ENCODE peak calls at places on chromosomes 3 and 15, in five cellular contexts. N is small intestine; B is cardiac muscle cell; R is AG10803; L is naive thymus-derived CD4-positive, alpha-beta T cell. M is an unnamed sample.

GRCh38 chr3:77150028-77150427 is 110.1 kb downstream of the ROBO2 start:
- DNase-seq in L (no peak), R (no peak), B (no peak), N (no peak), M (no peak)

GRCh38 chr3:39106281-39107055 is 959 bp downstream of the GORASP1 start:
- DNase-seq in L (no peak), R (peak; percentile 49), N (no peak), B (peak; percentile 14), M (no peak)

GRCh38 chr3:13563911-13564310 is 15.0 kb downstream of the FBLN2 start:
- DNase-seq in R (no peak), N (no peak), L (no peak), B (no peak), M (no peak)

GRCh38 chr3:177827517-177828249 is 630.4 kb upstream of the TBL1XR1 start:
- DNase-seq in R (peak; percentile 85), B (no peak), N (peak; percentile 88), L (no peak), M (no peak)

GRCh38 chr3:196275126-196275525 is 12.4 kb downstream of the PCYT1A start:
- DNase-seq in L (no peak), N (no peak), R (peak; percentile 5), B (no peak), M (no peak)

GRCh38 chr15:72117448-72117697 is 577 bp downstream of the MYO9A start:
- DNase-seq in R (peak; percentile 78), B (peak; percentile 85), L (peak; percentile 60), N (peak; percentile 49), M (peak; percentile 92)

GRCh38 chr3:14431928-14432834 is 29.8 kb downstream of the SLC6A6 start:
- DNase-seq in L (peak; percentile 94), B (peak; percentile 49), R (peak; percentile 79), N (peak; percentile 96), M (peak; percentile 87)

GRCh38 chr3:124395584-124396340 is 334.5 kb upstream of the UMPS start:
- DNase-seq in R (no peak), L (no peak), N (peak; percentile 62), B (no peak), M (no peak)

GRCh38 chr3:37125702-37126101 is 48.7 kb downstream of the LRRFIP2 start:
- DNase-seq in B (no peak), L (no peak), N (no peak), R (no peak), M (no peak)

GRCh38 chr3:195709676-195710085 is 11.1 kb upstream of the MUC20 start:
- DNase-seq in B (no peak), N (no peak), R (no peak), L (no peak), M (no peak)

GRCh38 chr15:43244092-43244491 is 22.6 kb downstream of the TGM5 start:
- DNase-seq in R (no peak), L (no peak), N (no peak), B (no peak), M (no peak)

GRCh38 chr15:25347707-25348106 is 91.1 kb downstream of the UBE3A start:
- DNase-seq in R (no peak), B (no peak), N (no peak), L (no peak), M (no peak)

GRCh38 chr3:195148553-195148952 is 122.4 kb downstream of the XXYLT1 start:
- DNase-seq in L (no peak), B (no peak), N (no peak), R (peak; percentile 40), M (no peak)

GRCh38 chr3:10556312-10556711 is 50.9 kb upstream of the ATP2B2 start:
- DNase-seq in R (no peak), L (no peak), N (no peak), B (no peak), M (peak; percentile 33)

GRCh38 chr3:139448104-139448503 is 28.2 kb downstream of the RBP2 start:
- DNase-seq in B (no peak), R (no peak), N (peak; percentile 55), L (no peak), M (no peak)

GRCh38 chr15:65524226-65524625 is 6.0 kb upstream of the HACD3 start:
- DNase-seq in R (no peak), B (no peak), N (no peak), L (no peak), M (no peak)

GRCh38 chr3:102979682-102980378 is 545.0 kb downstream of the ZPLD1 start:
- DNase-seq in B (no peak), R (peak; percentile 92), N (peak; percentile 4), L (no peak), M (peak; percentile 94)

GRCh38 chr3:170320471-170321121 is 36.9 kb upstream of the SKIL start:
- DNase-seq in B (no peak), L (no peak), N (no peak), R (no peak), M (no peak)

GRCh38 chr15:93028632-93029612 is 60.1 kb downstream of the RGMA start:
- DNase-seq in N (peak; percentile 7), R (peak; percentile 98), L (no peak), B (no peak), M (peak; percentile 95)

GRCh38 chr15:51093865-51094605 is 671 bp downstream of the TNFAIP8L3 start:
- DNase-seq in N (no peak), R (peak; percentile 32), B (peak; percentile 32), L (no peak), M (peak; percentile 69)

GRCh38 chr3:50189274-50189673 is 2.1 kb upstream of the GNAT1 start:
- DNase-seq in R (peak; percentile 83), N (peak; percentile 87), L (no peak), B (peak; percentile 91), M (peak; percentile 87)

GRCh38 chr15:57867970-57868791 is 161.7 kb downstream of the POLR2M start:
- DNase-seq in L (no peak), B (no peak), R (no peak), N (no peak), M (no peak)

GRCh38 chr15:70025413-70026296 is 72.1 kb downstream of the TLE3 start:
- DNase-seq in L (no peak), B (no peak), N (no peak), R (peak; percentile 54), M (no peak)

GRCh38 chr3:107798381-107798780 is 275.6 kb downstream of the BBX start:
- DNase-seq in L (no peak), R (peak; percentile 65), N (no peak), B (no peak), M (no peak)

GRCh38 chr3:10816019-10816862 is at the start of gene SLC6A11:
- DNase-seq in L (no peak), R (no peak), N (no peak), B (peak; percentile 46), M (no peak)

GRCh38 chr3:184380210-184380626 is 364 bp downstream of the CHRD start:
- DNase-seq in L (no peak), B (peak; percentile 83), R (peak; percentile 31), N (no peak), M (peak; percentile 90)

GRCh38 chr3:19348500-19348899 is 200.2 kb downstream of the KCNH8 start:
- DNase-seq in L (no peak), R (no peak), B (no peak), N (no peak), M (no peak)

GRCh38 chr3:80040113-80040512 is 272.3 kb upstream of the ROBO1 start:
- DNase-seq in R (no peak), L (no peak), B (no peak), N (no peak), M (no peak)

GRCh38 chr15:41578736-41579383 is 19.8 kb downstream of the TYRO3 start:
- DNase-seq in N (no peak), L (no peak), R (no peak), B (no peak), M (no peak)

GRCh38 chr15:41583795-41584194 is 24.8 kb downstream of the TYRO3 start:
- DNase-seq in R (no peak), B (no peak), L (no peak), N (no peak), M (no peak)

GRCh38 chr15:41585140-41586047 is 26.4 kb downstream of the TYRO3 start:
- DNase-seq in R (peak; percentile 56), L (no peak), N (peak; percentile 46), B (peak; percentile 47), M (no peak)

GRCh38 chr15:41581110-41581509 is 22.1 kb downstream of the TYRO3 start:
- DNase-seq in B (no peak), R (no peak), L (no peak), N (peak; percentile 18), M (no peak)

DNA sequence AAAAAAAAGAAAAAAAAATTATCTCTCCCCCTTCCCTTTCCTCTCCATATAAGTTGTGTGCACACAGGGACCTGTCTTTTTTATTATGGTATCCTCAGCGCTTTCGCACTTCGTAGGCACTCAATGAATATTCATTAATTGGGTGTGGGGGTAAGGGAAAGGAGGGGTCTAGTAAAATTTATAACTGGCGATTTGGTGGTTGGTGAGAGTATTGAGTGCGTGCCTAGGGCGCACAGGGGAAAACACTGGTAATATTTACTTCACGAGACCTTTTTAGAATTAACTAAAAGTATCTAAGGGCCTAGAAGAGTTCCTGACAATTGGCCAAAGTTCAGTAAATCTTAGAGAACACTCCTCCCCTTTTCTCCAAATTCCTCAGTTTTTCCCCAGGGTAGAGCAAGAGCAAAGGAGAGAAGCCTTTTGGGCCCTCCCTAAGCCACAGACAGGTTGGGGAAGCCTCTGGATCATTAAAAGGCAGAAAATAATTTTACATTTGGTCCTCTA is 25.7 kb downstream of the TYRO3 start:
- DNase-seq in R (no peak), L (no peak), B (no peak), N (no peak), M (no peak)
- H3K4me3 ChIP-seq in R (peak overlapping the region; percentile 38), L (no peak overlapping the region), B (no peak overlapping the region), N (no peak overlapping the region), M (peak overlapping the region; percentile 56)

GRCh38 chr15:52252781-52253180 is 42.8 kb downstream of the MYO5C start:
- DNase-seq in N (peak; percentile 21), R (peak; percentile 90), L (no peak), B (no peak), M (no peak)
- H3K4me3 ChIP-seq in N (no peak overlapping the region), R (no peak overlapping the region), L (no peak overlapping the region), B (no peak overlapping the region), M (no peak overlapping the region)

DNA sequence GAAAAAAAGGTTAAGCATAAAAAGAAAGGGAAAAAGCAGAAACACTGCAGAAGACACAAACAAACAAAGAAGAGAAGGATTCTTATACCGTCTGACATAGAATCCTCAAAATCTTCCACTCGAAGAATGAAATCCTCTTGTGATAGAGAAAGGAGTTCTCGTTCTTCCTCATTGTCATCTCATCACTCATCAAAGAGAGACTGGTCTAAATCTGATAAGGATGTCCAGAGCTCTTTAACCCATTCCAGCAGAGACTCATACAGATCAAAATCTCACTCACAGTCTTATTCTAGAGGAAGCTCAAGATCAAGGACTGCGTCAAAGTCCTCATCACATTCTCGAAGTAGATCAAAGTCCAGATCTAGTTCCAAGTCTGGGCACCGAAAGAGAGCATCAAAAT is 16.5 kb upstream of the ZBTB47 start:
- DNase-seq in N (no peak), L (no peak), B (no peak), R (no peak), M (no peak)
- H3K4me3 ChIP-seq in N (no peak overlapping the region), L (no peak overlapping the region), B (no peak overlapping the region), R (no peak overlapping the region), M (no peak overlapping the region)

DNA sequence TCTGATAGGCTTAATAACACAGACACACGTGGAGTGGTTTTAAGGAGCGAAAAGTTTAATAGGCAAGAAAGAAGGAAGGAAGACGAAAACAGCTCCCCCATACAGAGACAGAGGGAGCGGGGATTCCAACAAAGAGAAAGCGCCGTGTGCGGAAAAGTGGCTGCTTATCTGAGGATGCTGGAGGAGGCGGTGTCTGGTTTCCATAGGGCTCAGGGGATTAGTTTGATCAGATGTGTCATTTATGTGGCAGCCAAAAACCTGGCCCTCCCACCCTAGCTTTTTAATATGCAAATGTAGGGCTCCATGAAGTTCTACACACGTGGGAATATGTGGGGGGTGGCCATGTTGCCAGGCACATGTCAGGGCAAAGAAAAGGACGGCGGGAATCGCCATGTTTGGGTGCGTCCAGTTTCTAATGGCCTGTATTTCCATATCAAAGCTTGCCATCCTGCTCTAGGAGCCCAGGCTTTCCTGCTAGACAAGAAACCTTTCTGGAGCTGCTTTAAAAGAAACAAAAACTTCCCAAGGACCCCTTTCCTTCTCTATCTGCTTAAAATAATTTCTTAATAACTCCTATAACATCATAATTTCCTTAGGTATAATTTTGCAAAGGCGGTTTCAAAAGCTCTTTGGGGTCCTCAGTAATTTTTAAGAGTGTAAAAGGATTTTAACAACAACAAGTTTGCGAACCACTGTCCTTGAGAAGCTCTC is 749 bp upstream of the ZNF589 start:
- DNase-seq in R (no peak), B (no peak), L (no peak), N (no peak), M (peak; percentile 52)
- H3K4me3 ChIP-seq in R (peak overlapping the region; percentile 95), B (peak overlapping the region; percentile 63), L (no peak overlapping the region), N (no peak overlapping the region), M (peak overlapping the region; percentile 83)